ENCODE peak calls at places on chromosomes 4 and X, in five cellular contexts. O, N, M, I and Z are unnamed samples.

GRCh38 chr4:72320185-72320948 is 248.7 kb downstream of the ADAMTS3 start:
- DNase-seq in O (no peak), N (no peak), M (no peak), I (no peak), Z (no peak)

GRCh38 chr4:33882246-33882990 is 2361.9 kb downstream of the ARAP2 start:
- DNase-seq in O (no peak), N (no peak), M (no peak), I (no peak), Z (no peak)

GRCh38 chr4:183919173-183919572 is 14.1 kb downstream of the STOX2 start:
- DNase-seq in O (no peak), N (no peak), M (no peak), I (no peak), Z (no peak)

GRCh38 chr4:163331629-163332360 is 601 bp downstream of the NPY1R start:
- DNase-seq in O (peak), N (no peak), M (no peak), I (no peak), Z (no peak)

GRCh38 chr4:147361726-147362125 is 119.2 kb upstream of the EDNRA start:
- DNase-seq in O (no peak), N (no peak), M (no peak), I (no peak), Z (no peak)

GRCh38 chr4:17055788-17056187 is 157.3 kb upstream of the LDB2 start:
- DNase-seq in O (no peak), N (no peak), M (no peak), I (no peak), Z (no peak)

GRCh38 chrX:9519546-9520210 is 54.8 kb downstream of the TBL1X start:
- DNase-seq in O (no peak), N (no peak), M (no peak), I (no peak), Z (no peak)

GRCh38 chr4:152956650-152957436 is 20.7 kb downstream of the FHDC1 start:
- DNase-seq in O (no peak), N (no peak), M (no peak), I (no peak), Z (no peak)

GRCh38 chrX:5991393-5991792 is 237.3 kb downstream of the NLGN4X start:
- DNase-seq in O (no peak), N (no peak), M (no peak), I (no peak), Z (no peak)

GRCh38 chrX:27276751-27277150 is 186.4 kb downstream of the PPP4R3C start:
- DNase-seq in O (no peak), N (no peak), M (no peak), I (no peak), Z (no peak)

GRCh38 chr4:111842336-111842735 is 302.9 kb upstream of the FAM241A start:
- DNase-seq in O (no peak), N (no peak), M (no peak), I (no peak), Z (no peak)